ENCODE peak calls at places on chromosomes 4 and X, in five cellular contexts. S is HepG2, H is HCT116, K is GM12878, T is K562. N is an unnamed sample.

GRCh38 chr4:6354119-6354518 is 84.5 kb downstream of the WFS1 start:
- DNase-seq in S (no peak), H (no peak), K (no peak), T (no peak), N (no peak)

GRCh38 chr4:142549726-142550463 is 296.2 kb downstream of the INPP4B start:
- DNase-seq in S (no peak), H (peak; percentile 97), K (no peak), T (no peak), N (no peak)

GRCh38 chr4:101071241-101071640 is 276.1 kb downstream of the PPP3CA start:
- DNase-seq in S (no peak), H (no peak), K (no peak), T (no peak), N (no peak)

GRCh38 chrX:70476166-70476933 is 31.7 kb downstream of the DLG3 start:
- DNase-seq in S (no peak), H (no peak), K (no peak), T (no peak), N (no peak)

GRCh38 chr4:6333301-6334202 is 63.9 kb downstream of the WFS1 start:
- DNase-seq in S (no peak), H (no peak), K (no peak), T (peak; percentile 63), N (no peak)

GRCh38 chr4:8200302-8200975 is 1.3 kb downstream of the SH3TC1 start:
- DNase-seq in S (no peak), H (no peak), K (no peak), T (peak; percentile 46), N (no peak)

GRCh38 chrX:28920554-28920953 is 333.3 kb downstream of the IL1RAPL1 start:
- DNase-seq in S (no peak), H (no peak), K (no peak), T (no peak), N (no peak)

GRCh38 chr4:66906314-66906713 is 639.0 kb downstream of the CENPC start:
- DNase-seq in S (no peak), H (no peak), K (no peak), T (no peak), N (no peak)

GRCh38 chrX:155577682-155578081 is 35.1 kb downstream of the TMLHE start:
- DNase-seq in S (no peak), H (no peak), K (peak; percentile 2), T (no peak), N (no peak)

GRCh38 chr4:77699731-77700210 is 94.2 kb downstream of the CXCL13 start:
- DNase-seq in S (peak; percentile 74), H (no peak), K (no peak), T (no peak), N (no peak)

GRCh38 chr4:610411-611261 is 14.7 kb upstream of the PDE6B start:
- DNase-seq in S (no peak), H (no peak), K (no peak), T (no peak), N (peak; percentile 27)

GRCh38 chrX:150411656-150412055 is 48.5 kb downstream of the MAMLD1 start:
- DNase-seq in S (no peak), H (no peak), K (no peak), T (no peak), N (no peak)

GRCh38 chr4:185819144-185819543 is 7.2 kb upstream of the SORBS2 start:
- DNase-seq in S (no peak), H (no peak), K (no peak), T (no peak), N (no peak)

GRCh38 chr4:183987987-183988392 is 82.9 kb downstream of the STOX2 start:
- DNase-seq in S (peak; percentile 7), H (peak; percentile 68), K (no peak), T (peak; percentile 16), N (peak; percentile 28)

GRCh38 chr4:76622717-76623116 is 187.7 kb downstream of the SHROOM3 start:
- DNase-seq in S (no peak), H (no peak), K (no peak), T (no peak), N (no peak)

GRCh38 chr4:3476936-3477749 is 14.0 kb downstream of the DOK7 start:
- DNase-seq in S (no peak), H (no peak), K (no peak), T (no peak), N (no peak)

GRCh38 chrX:68443155-68443868 is 10.0 kb upstream of the OPHN1 start:
- DNase-seq in S (peak; percentile 6), H (no peak), K (peak; percentile 9), T (no peak), N (no peak)

GRCh38 chrX:21723097-21723496 is 34.8 kb downstream of the SMPX start:
- DNase-seq in S (no peak), H (no peak), K (no peak), T (no peak), N (no peak)

GRCh38 chr4:142547974-142548373 is 298.1 kb downstream of the INPP4B start:
- DNase-seq in S (no peak), H (no peak), K (no peak), T (no peak), N (no peak)

GRCh38 chr4:85792576-85792975 is 317.6 kb downstream of the ARHGAP24 start:
- DNase-seq in S (no peak), H (no peak), K (no peak), T (no peak), N (no peak)

GRCh38 chr4:11343536-11343935 is 85.2 kb downstream of the HS3ST1 start:
- DNase-seq in S (no peak), H (no peak), K (no peak), T (no peak), N (no peak)

GRCh38 chr4:185651137-185651677 is 115.9 kb upstream of the PDLIM3 start:
- DNase-seq in S (peak; percentile 72), H (no peak), K (no peak), T (no peak), N (no peak)

GRCh38 chrX:23792861-23793553 is 10.0 kb downstream of the SAT1 start:
- DNase-seq in S (no peak), H (no peak), K (no peak), T (no peak), N (no peak)

GRCh38 chrX:45428816-45429215 is 228.1 kb upstream of the DIPK2B start:
- DNase-seq in S (no peak), H (no peak), K (no peak), T (no peak), N (no peak)

GRCh38 chrX:45435481-45435880 is 234.8 kb upstream of the DIPK2B start:
- DNase-seq in S (no peak), H (no peak), K (no peak), T (no peak), N (no peak)

GRCh38 chrX:45434231-45434630 is 233.6 kb upstream of the DIPK2B start:
- DNase-seq in S (no peak), H (no peak), K (no peak), T (no peak), N (no peak)
- H3K4me3 ChIP-seq in S (no peak overlapping the region), H (no peak overlapping the region), K (no peak overlapping the region), T (no peak overlapping the region), N (no peak overlapping the region)

GRCh38 chr4:82373816-82374740 is at the start of gene HNRNPD:
- DNase-seq in S (peak; percentile 99), H (peak; percentile 100), K (peak; percentile 97), T (peak; percentile 88), N (peak; percentile 92)
- TF ChIP-seq POLR2AphosphoS5 in S (peak; percentile 72), H (peak; percentile 88), K (peak; percentile 89), T (peak; percentile 60), N (peak; percentile 71)

GRCh38 chr4:68591204-68591603 is 15.1 kb upstream of the UGT2B17 start:
- DNase-seq in S (no peak), H (no peak), K (no peak), T (no peak), N (no peak)
- TF ChIP-seq SIN3A in S (no peak), H (no peak), K (no peak), T (no peak), N (no peak)

DNA sequence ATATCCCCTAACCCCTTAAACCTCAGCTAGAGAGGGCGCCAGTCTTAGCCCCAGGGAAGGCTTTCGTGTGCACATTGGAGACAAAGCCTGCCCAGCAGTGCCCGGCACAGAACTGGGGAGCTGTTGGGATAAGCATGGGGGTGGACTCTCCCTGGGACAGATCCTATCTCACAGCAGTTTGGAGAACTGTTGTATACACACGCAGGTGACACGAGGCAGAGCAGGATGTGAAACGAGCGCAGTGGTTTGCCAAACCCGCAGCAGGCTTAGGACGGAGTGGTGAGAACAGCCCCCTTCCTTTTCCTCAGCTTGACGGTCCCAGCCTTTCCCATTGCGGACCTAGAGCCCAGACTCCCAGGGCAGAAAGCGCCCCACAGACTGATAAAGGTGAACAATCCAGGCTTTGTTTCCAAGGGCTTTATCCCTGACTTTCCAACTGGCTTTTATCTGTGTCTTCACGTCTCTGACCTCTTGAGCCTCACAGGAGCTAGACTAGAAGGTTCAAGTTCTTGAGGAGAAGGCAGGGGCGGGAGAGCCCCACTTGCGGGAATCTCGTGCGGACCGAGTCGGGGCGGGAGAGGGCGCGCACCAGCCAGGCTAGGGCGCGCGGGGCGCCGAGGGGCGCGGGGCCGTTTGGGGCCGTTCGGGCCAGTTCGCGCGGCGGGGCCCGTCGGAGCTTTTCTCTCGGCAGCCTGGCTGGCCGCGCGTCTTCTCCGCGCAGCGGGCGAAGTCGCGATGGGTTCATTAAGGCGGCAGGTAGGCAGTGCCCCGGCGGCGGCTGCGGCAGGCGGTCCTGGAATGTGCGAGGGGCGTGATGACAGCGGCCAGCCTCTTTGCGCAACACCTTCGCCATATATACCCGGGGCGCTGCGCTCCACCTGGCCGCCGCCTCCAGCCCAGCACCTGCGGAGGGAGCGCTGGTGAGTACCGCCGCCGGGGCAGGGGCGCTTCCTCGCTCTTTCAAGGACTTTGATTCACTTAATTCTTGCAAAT is at the start of gene SLC34A2:
- DNase-seq in S (peak; percentile 7), H (no peak), K (no peak), T (no peak), N (no peak)
- H3K4me3 ChIP-seq in S (no peak within 1 kb of the TSS), H (no peak within 1 kb of the TSS), K (no peak within 1 kb of the TSS), T (no peak within 1 kb of the TSS), N (no peak within 1 kb of the TSS)

GRCh38 chr4:100063355-100063754 is 113.3 kb upstream of the H2AZ1 start:
- DNase-seq in S (no peak), H (no peak), K (no peak), T (no peak), N (no peak)
- TF ChIP-seq POLR2AphosphoS5 in S (no peak), H (no peak), K (no peak), T (no peak), N (no peak)

GRCh38 chr4:155660436-155660835 is 6.2 kb upstream of the GUCY1A1 start:
- DNase-seq in S (no peak), H (no peak), K (no peak), T (no peak), N (no peak)

GRCh38 chr4:155657985-155658384 is 8.7 kb upstream of the GUCY1A1 start:
- DNase-seq in S (no peak), H (no peak), K (no peak), T (no peak), N (no peak)

GRCh38 chr4:155658665-155659064 is 8.0 kb upstream of the GUCY1A1 start:
- DNase-seq in S (no peak), H (no peak), K (no peak), T (no peak), N (no peak)

GRCh38 chr4:155657169-155657568 is 9.5 kb upstream of the GUCY1A1 start:
- DNase-seq in S (no peak), H (no peak), K (no peak), T (no peak), N (no peak)

DNA sequence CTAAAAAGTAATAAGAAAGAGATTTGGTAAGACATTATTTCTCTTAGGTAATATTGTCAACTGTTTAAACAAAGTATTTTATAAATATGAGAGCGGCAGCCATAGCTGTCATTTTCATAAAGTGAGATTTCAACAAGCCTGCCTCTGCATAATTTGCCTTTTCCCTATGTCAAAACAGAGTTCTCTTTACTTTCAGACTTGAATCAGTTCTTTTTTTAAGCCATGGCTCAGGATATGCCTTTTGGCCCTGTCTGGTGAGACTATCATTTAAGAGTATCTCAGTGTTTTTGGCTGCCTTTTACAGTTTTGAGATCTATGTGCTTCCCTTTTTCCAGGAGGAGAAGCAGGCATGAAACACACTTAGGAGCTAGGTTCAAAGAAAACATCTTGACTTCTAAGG is 7.5 kb upstream of the GUCY1A1 start:
- DNase-seq in S (no peak), H (no peak), K (no peak), T (no peak), N (no peak)
- TF ChIP-seq SIN3A in S (no peak), H (no peak), K (no peak), T (no peak), N (no peak)